ENCODE peak calls at places on chromosomes 13 and 19, in four cellular contexts. M, N, K and D are unnamed samples.
A peak's percentile ranks its signal among the peaks of the same experiment; 100 is the strongest.

GRCh38 chr19:15265849-15266248 is 33.6 kb upstream of the EPHX3 start:
- DNase-seq in N (peak; percentile 89), K (peak; percentile 96), M (peak; percentile 94), D (peak; percentile 92)

GRCh38 chr19:2334986-2335846 is 6.7 kb downstream of the SPPL2B start:
- DNase-seq in K (no peak), M (no peak), N (no peak), D (peak; percentile 41)

GRCh38 chr13:23268441-23268840 is 87.7 kb downstream of the SGCG start:
- DNase-seq in K (no peak), M (no peak), N (no peak), D (no peak)

GRCh38 chr13:44336934-44337333 is 36.7 kb upstream of the SERP2 start:
- DNase-seq in M (no peak), N (no peak), K (no peak), D (no peak)

GRCh38 chr19:5113633-5114586 is 145.0 kb downstream of the KDM4B start:
- DNase-seq in N (no peak), M (peak; percentile 77), K (no peak), D (no peak)

GRCh38 chr19:8571006-8571411 is 6.2 kb downstream of the MYO1F start:
- DNase-seq in K (no peak), N (peak; percentile 29), M (peak; percentile 44), D (peak; percentile 68)

GRCh38 chr13:71218960-71219359 is 648.0 kb downstream of the DACH1 start:
- DNase-seq in M (no peak), N (no peak), K (no peak), D (no peak)

GRCh38 chr13:63435668-63436275 is 2020.1 kb upstream of the PCDH20 start:
- DNase-seq in M (no peak), K (peak; percentile 100), N (no peak), D (no peak)

GRCh38 chr13:59409211-59409610 is 754.5 kb downstream of the DIAPH3 start:
- DNase-seq in N (peak; percentile 75), K (peak; percentile 49), M (peak; percentile 86), D (peak; percentile 80)

GRCh38 chr19:45091031-45091918 is 1.7 kb upstream of the PPP1R37 start:
- DNase-seq in M (peak; percentile 98), K (peak; percentile 96), N (peak; percentile 99), D (peak; percentile 98)

GRCh38 chr19:50381881-50382729 is 2.0 kb upstream of the POLD1 start:
- DNase-seq in K (no peak), N (no peak), M (no peak), D (no peak)

GRCh38 chr19:36745870-36746269 is 26.7 kb downstream of the ZNF850 start:
- DNase-seq in N (no peak), K (no peak), M (no peak), D (no peak)

GRCh38 chr13:43304945-43305344 is 281.6 kb downstream of the DNAJC15 start:
- DNase-seq in M (no peak), N (no peak), K (no peak), D (no peak)

GRCh38 chr19:47032171-47032811 is 12.7 kb downstream of the NPAS1 start:
- DNase-seq in K (no peak), N (no peak), M (peak; percentile 59), D (no peak)

GRCh38 chr19:8334458-8335342 is 8.4 kb downstream of the KANK3 start:
- DNase-seq in N (no peak), K (peak; percentile 34), M (peak; percentile 74), D (peak; percentile 72)

GRCh38 chr13:46962286-46962941 is 65.6 kb upstream of the HTR2A start:
- DNase-seq in K (no peak), N (no peak), M (no peak), D (no peak)

GRCh38 chr19:28549680-28550277 is 663.2 kb downstream of the UQCRFS1 start:
- DNase-seq in K (no peak), N (no peak), M (no peak), D (no peak)

GRCh38 chr19:49395581-49396407 is 7.7 kb downstream of the KASH5 start:
- DNase-seq in M (no peak), K (no peak), N (no peak), D (no peak)

GRCh38 chr19:16445238-16446107 is 26.3 kb downstream of the EPS15L1 start:
- DNase-seq in K (peak; percentile 7), M (no peak), N (no peak), D (no peak)